ENCODE peak calls at places on chromosomes 16 and 17, in ten cellular contexts. Y is left ventricle myocardium inferior; D is iris pigment epithelial cell; P is activated naive CD8-positive, alpha-beta T cell treated with anti-CD3 and anti-CD28 coated beads, Interleukin-2, amount 50 U/mL, for 16 hours; G is retinal pigment epithelial cell; R is mesenteric fat pad; M is EH; A is myocyte; Z is spleen; V is adrenal gland. H is an unnamed sample.

GRCh38 chr17:80315517-80316182 is 55.0 kb downstream of the RNF213 start:
- DNase-seq in Y (no peak), D (no peak), P (no peak), G (no peak), R (peak), M (no peak), A (no peak), Z (peak), V (no peak), H (no peak)

GRCh38 chr17:79034931-79035485 is 11.0 kb downstream of the C1QTNF1 start:
- DNase-seq in Y (no peak), D (no peak), P (no peak), G (no peak), R (peak), M (no peak), A (no peak), Z (no peak), V (no peak), H (no peak)

GRCh38 chr16:19883296-19883951 is 1.2 kb downstream of the GPRC5B start:
- DNase-seq in Y (peak), D (peak), P (no peak), G (no peak), R (no peak), M (no peak), A (peak), Z (no peak), V (peak), H (peak)

GRCh38 chr16:11913425-11914079 is 2.2 kb downstream of the GSPT1 start:
- DNase-seq in Y (no peak), D (no peak), P (no peak), G (no peak), R (no peak), M (peak), A (peak), Z (no peak), V (no peak), H (no peak)

GRCh38 chr16:50635505-50636392 is 45.4 kb downstream of the SNX20 start:
- DNase-seq in Y (no peak), D (no peak), P (no peak), G (no peak), R (no peak), M (no peak), A (no peak), Z (no peak), V (no peak), H (no peak)

GRCh38 chr16:31274831-31275816 is 15.3 kb downstream of the ITGAM start:
- DNase-seq in Y (no peak), D (no peak), P (no peak), G (no peak), R (peak), M (no peak), A (no peak), Z (peak), V (no peak), H (no peak)

GRCh38 chr17:50955667-50956120 is 89.5 kb upstream of the TOB1 start:
- DNase-seq in Y (no peak), D (no peak), P (no peak), G (peak), R (no peak), M (no peak), A (no peak), Z (no peak), V (peak), H (no peak)

GRCh38 chr17:58249270-58250133 is 11.1 kb downstream of the LPO start:
- DNase-seq in Y (peak), D (peak), P (peak), G (no peak), R (no peak), M (peak), A (peak), Z (peak), V (peak), H (peak)

GRCh38 chr16:57592591-57593003 is 35.8 kb upstream of the ADGRG1 start:
- DNase-seq in Y (no peak), D (no peak), P (peak), G (no peak), R (peak), M (no peak), A (peak), Z (peak), V (no peak), H (no peak)

H was measured in NCI-H1417.